ENCODE peak calls at places on chromosomes 13 and 19, in four cellular contexts. One of them, this sample, is unnamed.
A peak's percentile ranks its signal among the peaks of the same experiment; 100 is the strongest.

GRCh38 chr19:46714523-46715106 is 2.3 kb downstream of the PRKD2 start:
- DNase-seq in C1 segment of cervical spinal cord: no peak
- DNase-seq in NCI-H187 treated with DMSO at 0.1 percent for 48 hours: no peak
- DNase-seq in anterior cingulate cortex: no peak
- DNase-seq in this sample: no peak

GRCh38 chr19:16461630-16462051 is 10.1 kb downstream of the EPS15L1 start:
- DNase-seq in anterior cingulate cortex: no peak
- DNase-seq in C1 segment of cervical spinal cord: no peak
- DNase-seq in NCI-H187 treated with DMSO at 0.1 percent for 48 hours: no peak
- DNase-seq in this sample: peak; percentile 8

GRCh38 chr19:53977429-53977990 is 13.9 kb upstream of the CACNG6 start:
- DNase-seq in anterior cingulate cortex: peak; percentile 47
- DNase-seq in C1 segment of cervical spinal cord: peak; percentile 44
- DNase-seq in NCI-H187 treated with DMSO at 0.1 percent for 48 hours: peak; percentile 11
- DNase-seq in this sample: no peak

GRCh38 chr19:1481224-1481892 is 2.3 kb upstream of the C19orf25 start:
- DNase-seq in C1 segment of cervical spinal cord: no peak
- DNase-seq in NCI-H187 treated with DMSO at 0.1 percent for 48 hours: no peak
- DNase-seq in anterior cingulate cortex: no peak
- DNase-seq in this sample: no peak

GRCh38 chr13:109743706-109744453 is 42.5 kb downstream of the IRS2 start:
- DNase-seq in NCI-H187 treated with DMSO at 0.1 percent for 48 hours: no peak
- DNase-seq in anterior cingulate cortex: no peak
- DNase-seq in C1 segment of cervical spinal cord: no peak
- DNase-seq in this sample: no peak

GRCh38 chr19:42129399-42130253 is 2.6 kb downstream of the POU2F2 start:
- DNase-seq in anterior cingulate cortex: no peak
- DNase-seq in C1 segment of cervical spinal cord: no peak
- DNase-seq in NCI-H187 treated with DMSO at 0.1 percent for 48 hours: no peak
- DNase-seq in this sample: peak; percentile 46

GRCh38 chr13:39448831-39449230 is 154.2 kb downstream of the LHFPL6 start:
- DNase-seq in anterior cingulate cortex: no peak
- DNase-seq in NCI-H187 treated with DMSO at 0.1 percent for 48 hours: no peak
- DNase-seq in C1 segment of cervical spinal cord: no peak
- DNase-seq in this sample: no peak

GRCh38 chr13:85261757-85262346 is 537.4 kb downstream of the SLITRK6 start:
- DNase-seq in C1 segment of cervical spinal cord: no peak
- DNase-seq in anterior cingulate cortex: no peak
- DNase-seq in NCI-H187 treated with DMSO at 0.1 percent for 48 hours: no peak
- DNase-seq in this sample: no peak

GRCh38 chr19:2087621-2088100 is 8.5 kb downstream of the MOB3A start:
- DNase-seq in anterior cingulate cortex: no peak
- DNase-seq in C1 segment of cervical spinal cord: no peak
- DNase-seq in NCI-H187 treated with DMSO at 0.1 percent for 48 hours: no peak
- DNase-seq in this sample: no peak

GRCh38 chr13:30735025-30735967 is at the start of gene ALOX5AP:
- DNase-seq in anterior cingulate cortex: no peak
- DNase-seq in C1 segment of cervical spinal cord: no peak
- DNase-seq in NCI-H187 treated with DMSO at 0.1 percent for 48 hours: no peak
- DNase-seq in this sample: no peak

GRCh38 chr19:46716013-46716671 is 772 bp downstream of the PRKD2 start:
- DNase-seq in anterior cingulate cortex: no peak
- DNase-seq in C1 segment of cervical spinal cord: no peak
- DNase-seq in NCI-H187 treated with DMSO at 0.1 percent for 48 hours: no peak
- DNase-seq in this sample: no peak

GRCh38 chr13:80040219-80040976 is 300.5 kb downstream of the SPRY2 start:
- DNase-seq in NCI-H187 treated with DMSO at 0.1 percent for 48 hours: no peak
- DNase-seq in C1 segment of cervical spinal cord: no peak
- DNase-seq in anterior cingulate cortex: no peak
- DNase-seq in this sample: no peak

GRCh38 chr19:51712461-51713081 is 11.2 kb downstream of the HAS1 start:
- DNase-seq in C1 segment of cervical spinal cord: no peak
- DNase-seq in NCI-H187 treated with DMSO at 0.1 percent for 48 hours: no peak
- DNase-seq in anterior cingulate cortex: no peak
- DNase-seq in this sample: no peak

GRCh38 chr13:51278426-51279130 is 56.4 kb downstream of the FAM124A start:
- DNase-seq in NCI-H187 treated with DMSO at 0.1 percent for 48 hours: no peak
- DNase-seq in C1 segment of cervical spinal cord: no peak
- DNase-seq in anterior cingulate cortex: no peak
- DNase-seq in this sample: no peak

GRCh38 chr13:98691360-98691759 is 61.1 kb downstream of the SLC15A1 start:
- DNase-seq in NCI-H187 treated with DMSO at 0.1 percent for 48 hours: no peak
- DNase-seq in C1 segment of cervical spinal cord: no peak
- DNase-seq in anterior cingulate cortex: no peak
- DNase-seq in this sample: no peak

GRCh38 chr19:3325451-3325850 is 40.9 kb upstream of the NFIC start:
- DNase-seq in NCI-H187 treated with DMSO at 0.1 percent for 48 hours: no peak
- DNase-seq in anterior cingulate cortex: no peak
- DNase-seq in C1 segment of cervical spinal cord: no peak
- DNase-seq in this sample: no peak

GRCh38 chr19:40200352-40201099 is 9.3 kb downstream of the MAP3K10 start:
- DNase-seq in NCI-H187 treated with DMSO at 0.1 percent for 48 hours: no peak
- DNase-seq in anterior cingulate cortex: no peak
- DNase-seq in C1 segment of cervical spinal cord: no peak
- DNase-seq in this sample: no peak

GRCh38 chr19:50556236-50557008 is 11.8 kb downstream of the LRRC4B start:
- DNase-seq in C1 segment of cervical spinal cord: peak; percentile 77
- DNase-seq in NCI-H187 treated with DMSO at 0.1 percent for 48 hours: no peak
- DNase-seq in anterior cingulate cortex: peak; percentile 75
- DNase-seq in this sample: peak; percentile 91

GRCh38 chr13:100506154-100506553 is 82.4 kb downstream of the GGACT start:
- DNase-seq in anterior cingulate cortex: no peak
- DNase-seq in C1 segment of cervical spinal cord: no peak
- DNase-seq in NCI-H187 treated with DMSO at 0.1 percent for 48 hours: no peak
- DNase-seq in this sample: no peak

GRCh38 chr19:55487884-55488687 is at the start of gene SSC5D:
- DNase-seq in NCI-H187 treated with DMSO at 0.1 percent for 48 hours: no peak
- DNase-seq in C1 segment of cervical spinal cord: no peak
- DNase-seq in anterior cingulate cortex: no peak
- DNase-seq in this sample: peak; percentile 18

GRCh38 chr13:47932953-47933687 is 68.0 kb downstream of the SUCLA2 start:
- DNase-seq in anterior cingulate cortex: no peak
- DNase-seq in NCI-H187 treated with DMSO at 0.1 percent for 48 hours: no peak
- DNase-seq in C1 segment of cervical spinal cord: no peak
- DNase-seq in this sample: no peak

GRCh38 chr13:113664751-113665581 is 2.1 kb upstream of the GRK1 start:
- DNase-seq in NCI-H187 treated with DMSO at 0.1 percent for 48 hours: no peak
- DNase-seq in C1 segment of cervical spinal cord: no peak
- DNase-seq in anterior cingulate cortex: no peak
- DNase-seq in this sample: no peak

GRCh38 chr13:43981091-43981490 is 101.4 kb downstream of the LACC1 start:
- DNase-seq in C1 segment of cervical spinal cord: no peak
- DNase-seq in anterior cingulate cortex: no peak
- DNase-seq in NCI-H187 treated with DMSO at 0.1 percent for 48 hours: no peak
- DNase-seq in this sample: no peak

GRCh38 chr19:51094696-51095279 is 12.1 kb upstream of the KLK14 start:
- DNase-seq in NCI-H187 treated with DMSO at 0.1 percent for 48 hours: no peak
- DNase-seq in anterior cingulate cortex: no peak
- DNase-seq in C1 segment of cervical spinal cord: no peak
- DNase-seq in this sample: no peak

GRCh38 chr19:33421368-33421767 is 47.9 kb downstream of the CEBPG start:
- DNase-seq in NCI-H187 treated with DMSO at 0.1 percent for 48 hours: no peak
- DNase-seq in anterior cingulate cortex: no peak
- DNase-seq in C1 segment of cervical spinal cord: no peak
- DNase-seq in this sample: no peak

GRCh38 chr13:73683746-73684145 is 450.5 kb downstream of the KLF12 start:
- DNase-seq in C1 segment of cervical spinal cord: no peak
- DNase-seq in anterior cingulate cortex: no peak
- DNase-seq in NCI-H187 treated with DMSO at 0.1 percent for 48 hours: no peak
- DNase-seq in this sample: no peak

GRCh38 chr13:33245505-33245904 is 40.0 kb downstream of the STARD13 start:
- DNase-seq in anterior cingulate cortex: no peak
- DNase-seq in C1 segment of cervical spinal cord: no peak
- DNase-seq in NCI-H187 treated with DMSO at 0.1 percent for 48 hours: no peak
- DNase-seq in this sample: no peak

GRCh38 chr13:47372742-47373141 is 475.9 kb upstream of the HTR2A start:
- DNase-seq in C1 segment of cervical spinal cord: no peak
- DNase-seq in anterior cingulate cortex: no peak
- DNase-seq in NCI-H187 treated with DMSO at 0.1 percent for 48 hours: no peak
- DNase-seq in this sample: no peak

GRCh38 chr19:46355234-46355990 is 8.5 kb downstream of the PPP5C start:
- DNase-seq in C1 segment of cervical spinal cord: no peak
- DNase-seq in NCI-H187 treated with DMSO at 0.1 percent for 48 hours: no peak
- DNase-seq in anterior cingulate cortex: no peak
- DNase-seq in this sample: no peak

GRCh38 chr19:48403606-48404005 is 10.1 kb downstream of the GRIN2D start:
- DNase-seq in NCI-H187 treated with DMSO at 0.1 percent for 48 hours: no peak
- DNase-seq in C1 segment of cervical spinal cord: no peak
- DNase-seq in anterior cingulate cortex: peak; percentile 21
- DNase-seq in this sample: no peak

GRCh38 chr19:30216453-30216852 is 155.7 kb upstream of the ZNF536 start:
- DNase-seq in anterior cingulate cortex: no peak
- DNase-seq in C1 segment of cervical spinal cord: no peak
- DNase-seq in NCI-H187 treated with DMSO at 0.1 percent for 48 hours: no peak
- DNase-seq in this sample: no peak